ENCODE peak calls at places on chromosome 6, in six cellular contexts. W is AG09319; J is stimulated activated CD8-positive, alpha-beta memory T cell treated with anti-CD3 and anti-CD28 coated beads, Interleukin-4, amount 100 ng/mL, for 4 hours; T is iPS-NIHi11; Z is HepG2; K is EL. H is an unnamed sample.

GRCh38 chr6:116500969-116501433 is 10.4 kb upstream of the CALHM5 start:
- DNase-seq in J (no peak), Z (no peak), W (no peak), K (no peak), T (no peak), H (peak)

GRCh38 chr6:132456700-132457143 is 55.4 kb upstream of the MOXD1 start:
- DNase-seq in J (no peak), Z (no peak), K (no peak), W (no peak), T (peak), H (no peak)

GRCh38 chr6:157557541-157557940 is 176.6 kb downstream of the ZDHHC14 start:
- DNase-seq in Z (no peak), K (no peak), W (no peak), J (no peak), T (no peak), H (no peak)

GRCh38 chr6:106662458-106662857 is 33.1 kb downstream of the QRSL1 start:
- DNase-seq in J (no peak), Z (no peak), K (no peak), W (no peak), T (no peak), H (no peak)

GRCh38 chr6:93713974-93714373 is 294.6 kb upstream of the EPHA7 start:
- DNase-seq in Z (no peak), J (no peak), W (no peak), K (no peak), T (no peak), H (no peak)

GRCh38 chr6:167827588-167828324 is 1.0 kb downstream of the AFDN start:
- DNase-seq in K (peak), J (no peak), T (peak), Z (peak), W (no peak), H (peak)

GRCh38 chr6:16547586-16547985 is 213.7 kb downstream of the ATXN1 start:
- DNase-seq in Z (no peak), W (no peak), T (no peak), J (no peak), K (no peak), H (no peak)

GRCh38 chr6:36025260-36025931 is 955 bp upstream of the SLC26A8 start:
- DNase-seq in T (no peak), Z (no peak), K (peak), J (no peak), W (no peak), H (no peak)

GRCh38 chr6:55450007-55450406 is 122.7 kb downstream of the GFRAL start:
- DNase-seq in W (no peak), K (peak), J (no peak), T (no peak), Z (no peak), H (no peak)

GRCh38 chr6:142631517-142632385 is 313.2 kb downstream of the HIVEP2 start:
- DNase-seq in W (no peak), T (no peak), J (no peak), Z (peak), K (peak), H (no peak)

GRCh38 chr6:136717297-136717990 is 74.8 kb downstream of the MAP3K5 start:
- DNase-seq in J (no peak), Z (no peak), K (no peak), T (no peak), W (no peak), H (no peak)

GRCh38 chr6:2478200-2478599 is 232.8 kb upstream of the GMDS start:
- DNase-seq in K (peak), W (no peak), Z (no peak), T (no peak), J (no peak), H (no peak)

H was measured in GM23338.